ENCODE peak calls at places on chromosome 7, in five cellular contexts. One of them, this sample, is unnamed.

GRCh38 chr7:137932881-137933269 is 69.0 kb downstream of the CREB3L2 start:
- DNase-seq in activated B cell treated with CpG ODN at 0.5 μM for 24 hours: no peak
- DNase-seq in fibroblast of mammary gland: peak; percentile 93
- DNase-seq in BE2C: peak; percentile 33
- DNase-seq in GM06990: no peak
- DNase-seq in this sample: no peak

GRCh38 chr7:123624527-123625183 is 23.0 kb downstream of the ASB15 start:
- DNase-seq in fibroblast of mammary gland: peak; percentile 52
- DNase-seq in GM06990: peak; percentile 22
- DNase-seq in BE2C: peak; percentile 82
- DNase-seq in activated B cell treated with CpG ODN at 0.5 μM for 24 hours: peak; percentile 26
- DNase-seq in this sample: peak; percentile 87

GRCh38 chr7:123771846-123772245 is 23.0 kb upstream of the WASL start:
- DNase-seq in BE2C: no peak
- DNase-seq in activated B cell treated with CpG ODN at 0.5 μM for 24 hours: no peak
- DNase-seq in GM06990: no peak
- DNase-seq in fibroblast of mammary gland: no peak
- DNase-seq in this sample: no peak

GRCh38 chr7:2621948-2622640 is 9.7 kb upstream of the TTYH3 start:
- DNase-seq in BE2C: peak; percentile 56
- DNase-seq in GM06990: no peak
- DNase-seq in activated B cell treated with CpG ODN at 0.5 μM for 24 hours: no peak
- DNase-seq in fibroblast of mammary gland: no peak
- DNase-seq in this sample: no peak

GRCh38 chr7:154578351-154578750 is 424.6 kb downstream of the PAXIP1 start:
- DNase-seq in fibroblast of mammary gland: no peak
- DNase-seq in GM06990: no peak
- DNase-seq in BE2C: no peak
- DNase-seq in activated B cell treated with CpG ODN at 0.5 μM for 24 hours: no peak
- DNase-seq in this sample: no peak

GRCh38 chr7:117666019-117666418 is 186.2 kb downstream of the CFTR start:
- DNase-seq in activated B cell treated with CpG ODN at 0.5 μM for 24 hours: no peak
- DNase-seq in BE2C: no peak
- DNase-seq in fibroblast of mammary gland: peak; percentile 47
- DNase-seq in GM06990: no peak
- DNase-seq in this sample: no peak

GRCh38 chr7:105060394-105060793 is 46.4 kb downstream of the KMT2E start:
- DNase-seq in fibroblast of mammary gland: no peak
- DNase-seq in GM06990: no peak
- DNase-seq in activated B cell treated with CpG ODN at 0.5 μM for 24 hours: no peak
- DNase-seq in BE2C: no peak
- DNase-seq in this sample: no peak

GRCh38 chr7:87105401-87105800 is 45.9 kb upstream of the ELAPOR2 start:
- DNase-seq in GM06990: no peak
- DNase-seq in activated B cell treated with CpG ODN at 0.5 μM for 24 hours: no peak
- DNase-seq in fibroblast of mammary gland: no peak
- DNase-seq in BE2C: no peak
- DNase-seq in this sample: no peak

GRCh38 chr7:17070117-17070750 is 188.5 kb upstream of the AGR3 start:
- DNase-seq in BE2C: no peak
- DNase-seq in activated B cell treated with CpG ODN at 0.5 μM for 24 hours: no peak
- DNase-seq in GM06990: peak; percentile 29
- DNase-seq in fibroblast of mammary gland: no peak
- DNase-seq in this sample: no peak

GRCh38 chr7:91347288-91347687 is 83.1 kb downstream of the FZD1 start:
- DNase-seq in fibroblast of mammary gland: peak; percentile 14
- DNase-seq in GM06990: no peak
- DNase-seq in activated B cell treated with CpG ODN at 0.5 μM for 24 hours: no peak
- DNase-seq in BE2C: no peak
- DNase-seq in this sample: no peak

GRCh38 chr7:19404912-19405329 is 259.7 kb upstream of the FERD3L start:
- DNase-seq in BE2C: no peak
- DNase-seq in fibroblast of mammary gland: peak; percentile 99
- DNase-seq in activated B cell treated with CpG ODN at 0.5 μM for 24 hours: no peak
- DNase-seq in GM06990: no peak
- DNase-seq in this sample: no peak

GRCh38 chr7:1355568-1356340 is 103.5 kb downstream of the MICALL2 start:
- DNase-seq in activated B cell treated with CpG ODN at 0.5 μM for 24 hours: no peak
- DNase-seq in fibroblast of mammary gland: no peak
- DNase-seq in GM06990: no peak
- DNase-seq in BE2C: no peak
- DNase-seq in this sample: no peak

GRCh38 chr7:155729847-155730246 is 82.4 kb downstream of the SHH start:
- DNase-seq in GM06990: no peak
- DNase-seq in fibroblast of mammary gland: peak; percentile 15
- DNase-seq in BE2C: peak; percentile 33
- DNase-seq in activated B cell treated with CpG ODN at 0.5 μM for 24 hours: no peak
- DNase-seq in this sample: no peak

GRCh38 chr7:30655096-30655970 is 26.9 kb downstream of the CRHR2 start:
- DNase-seq in fibroblast of mammary gland: no peak
- DNase-seq in activated B cell treated with CpG ODN at 0.5 μM for 24 hours: no peak
- DNase-seq in GM06990: no peak
- DNase-seq in BE2C: no peak
- DNase-seq in this sample: no peak

GRCh38 chr7:137900137-137900536 is 53.4 kb upstream of the DGKI start:
- DNase-seq in activated B cell treated with CpG ODN at 0.5 μM for 24 hours: no peak
- DNase-seq in BE2C: no peak
- DNase-seq in fibroblast of mammary gland: no peak
- DNase-seq in GM06990: no peak
- DNase-seq in this sample: no peak

GRCh38 chr7:138963675-138964074 is 17.5 kb downstream of the KIAA1549 start:
- DNase-seq in fibroblast of mammary gland: no peak
- DNase-seq in activated B cell treated with CpG ODN at 0.5 μM for 24 hours: no peak
- DNase-seq in GM06990: no peak
- DNase-seq in BE2C: no peak
- DNase-seq in this sample: no peak

GRCh38 chr7:44449531-44449930 is 40.9 kb downstream of the NUDCD3 start:
- DNase-seq in fibroblast of mammary gland: peak; percentile 63
- DNase-seq in activated B cell treated with CpG ODN at 0.5 μM for 24 hours: no peak
- DNase-seq in BE2C: no peak
- DNase-seq in GM06990: no peak
- DNase-seq in this sample: no peak

GRCh38 chr7:36638140-36638539 is 86.2 kb downstream of the AOAH start:
- DNase-seq in GM06990: no peak
- DNase-seq in activated B cell treated with CpG ODN at 0.5 μM for 24 hours: no peak
- DNase-seq in fibroblast of mammary gland: no peak
- DNase-seq in BE2C: no peak
- DNase-seq in this sample: no peak

GRCh38 chr7:89001306-89001705 is 205.8 kb upstream of the TEX47 start:
- DNase-seq in GM06990: no peak
- DNase-seq in activated B cell treated with CpG ODN at 0.5 μM for 24 hours: no peak
- DNase-seq in fibroblast of mammary gland: no peak
- DNase-seq in BE2C: no peak
- DNase-seq in this sample: no peak

GRCh38 chr7:110522751-110523200 is 568.2 kb upstream of the LRRN3 start:
- DNase-seq in GM06990: no peak
- DNase-seq in BE2C: no peak
- DNase-seq in activated B cell treated with CpG ODN at 0.5 μM for 24 hours: no peak
- DNase-seq in fibroblast of mammary gland: no peak
- DNase-seq in this sample: no peak

DNA sequence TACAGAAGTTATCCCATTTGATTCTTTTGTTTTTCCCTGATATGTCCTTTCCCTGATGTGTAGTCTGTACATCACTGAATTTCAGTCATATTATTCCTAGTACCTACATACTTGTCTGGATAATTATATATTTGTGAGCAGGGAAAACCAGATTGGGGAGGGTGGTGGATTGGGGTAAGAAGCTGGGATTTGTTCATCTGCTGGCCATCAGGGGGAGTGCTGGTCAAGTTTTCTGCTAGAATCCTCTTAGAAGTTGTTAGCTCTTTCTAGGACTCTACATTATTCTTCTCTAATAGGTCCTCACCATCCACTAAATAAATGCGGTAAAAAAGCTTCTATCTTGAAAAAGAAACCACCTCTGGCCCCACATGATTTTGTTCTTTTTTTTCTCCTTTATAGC is 232.7 kb upstream of the TAC1 start:
- DNase-seq in BE2C: peak; percentile 25
- DNase-seq in GM06990: no peak
- DNase-seq in activated B cell treated with CpG ODN at 0.5 μM for 24 hours: no peak
- DNase-seq in fibroblast of mammary gland: peak; percentile 32
- DNase-seq in this sample: peak; percentile 28
- TF ChIP-seq CTCF in BE2C: peak; percentile 62
- TF ChIP-seq CTCF in GM06990: peak; percentile 72
- TF ChIP-seq CTCF in activated B cell treated with CpG ODN at 0.5 μM for 24 hours: no peak
- TF ChIP-seq CTCF in fibroblast of mammary gland: peak; percentile 44
- TF ChIP-seq CTCF in this sample: peak; percentile 41

DNA sequence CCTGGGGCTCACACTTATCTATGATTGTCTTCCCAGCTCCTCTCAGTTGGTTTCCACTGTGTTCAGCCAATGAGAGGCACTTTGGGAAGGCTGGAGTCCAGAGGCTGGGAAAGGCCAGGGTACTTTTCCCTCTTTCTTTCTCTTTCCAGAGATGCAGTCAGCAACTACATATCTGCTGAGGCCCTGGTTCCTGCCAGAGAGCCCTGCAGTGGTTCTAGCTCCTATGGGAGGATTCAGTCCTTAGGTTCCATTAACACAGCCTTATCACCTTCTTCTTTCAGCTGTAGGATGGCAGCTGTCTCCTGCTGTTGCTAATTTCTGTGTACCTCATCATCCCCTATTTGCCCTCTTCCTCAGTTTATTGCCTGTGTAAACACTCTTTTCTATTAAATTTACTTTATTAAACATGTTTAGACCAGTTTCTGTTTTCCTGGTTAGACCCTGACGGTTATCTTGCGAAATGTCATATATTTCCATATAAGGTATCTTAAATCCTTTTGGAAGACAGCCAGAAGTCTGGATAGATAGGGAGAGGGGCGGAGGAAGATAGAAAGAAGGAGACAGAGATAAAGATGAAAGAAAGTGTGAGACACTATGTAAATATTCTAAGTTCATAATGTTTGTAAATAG is 100.3 kb downstream of the HGF start:
- DNase-seq in BE2C: peak; percentile 71
- DNase-seq in fibroblast of mammary gland: no peak
- DNase-seq in activated B cell treated with CpG ODN at 0.5 μM for 24 hours: no peak
- DNase-seq in GM06990: no peak
- DNase-seq in this sample: no peak
- TF ChIP-seq CTCF in BE2C: no peak
- TF ChIP-seq CTCF in fibroblast of mammary gland: no peak
- TF ChIP-seq CTCF in activated B cell treated with CpG ODN at 0.5 μM for 24 hours: no peak
- TF ChIP-seq CTCF in GM06990: no peak
- TF ChIP-seq CTCF in this sample: no peak

GRCh38 chr7:69211739-69212138 is 386.5 kb upstream of the AUTS2 start:
- DNase-seq in fibroblast of mammary gland: no peak
- DNase-seq in GM06990: no peak
- DNase-seq in BE2C: peak; percentile 7
- DNase-seq in activated B cell treated with CpG ODN at 0.5 μM for 24 hours: no peak
- DNase-seq in this sample: no peak
- TF ChIP-seq CTCF in fibroblast of mammary gland: no peak
- TF ChIP-seq CTCF in GM06990: peak; percentile 43
- TF ChIP-seq CTCF in BE2C: peak; percentile 38
- TF ChIP-seq CTCF in activated B cell treated with CpG ODN at 0.5 μM for 24 hours: no peak
- TF ChIP-seq CTCF in this sample: no peak

DNA sequence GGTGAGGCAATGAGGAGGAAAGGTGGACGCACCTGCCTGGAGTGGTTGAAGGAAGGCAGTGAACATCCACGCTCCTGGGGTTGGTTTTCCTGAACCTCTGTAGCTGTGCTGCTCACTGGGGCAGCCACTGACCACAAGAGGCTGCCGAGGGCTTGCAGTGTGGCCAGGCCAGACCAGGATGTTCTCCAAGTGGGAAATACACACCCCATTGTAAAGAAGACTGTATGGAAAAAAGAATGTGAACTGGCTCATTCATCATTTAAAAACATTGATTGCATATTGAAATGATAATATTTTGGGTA is 107.6 kb downstream of the SNX10 start:
- DNase-seq in BE2C: no peak
- DNase-seq in GM06990: no peak
- DNase-seq in activated B cell treated with CpG ODN at 0.5 μM for 24 hours: no peak
- DNase-seq in fibroblast of mammary gland: peak; percentile 25
- DNase-seq in this sample: no peak
- TF ChIP-seq CTCF in BE2C: no peak
- TF ChIP-seq CTCF in GM06990: no peak
- TF ChIP-seq CTCF in activated B cell treated with CpG ODN at 0.5 μM for 24 hours: no peak
- TF ChIP-seq CTCF in fibroblast of mammary gland: peak; percentile 22
- TF ChIP-seq CTCF in this sample: no peak

GRCh38 chr7:12062062-12062461 is 149.0 kb upstream of the TMEM106B start:
- DNase-seq in activated B cell treated with CpG ODN at 0.5 μM for 24 hours: no peak
- DNase-seq in BE2C: no peak
- DNase-seq in GM06990: no peak
- DNase-seq in fibroblast of mammary gland: no peak
- DNase-seq in this sample: peak; percentile 21
- TF ChIP-seq CTCF in activated B cell treated with CpG ODN at 0.5 μM for 24 hours: no peak
- TF ChIP-seq CTCF in BE2C: peak; percentile 66
- TF ChIP-seq CTCF in GM06990: peak; percentile 43
- TF ChIP-seq CTCF in fibroblast of mammary gland: peak; percentile 35
- TF ChIP-seq CTCF in this sample: peak; percentile 34

GRCh38 chr7:22255342-22255741 is 101.6 kb downstream of the RAPGEF5 start:
- DNase-seq in activated B cell treated with CpG ODN at 0.5 μM for 24 hours: no peak
- DNase-seq in BE2C: no peak
- DNase-seq in GM06990: no peak
- DNase-seq in fibroblast of mammary gland: no peak
- DNase-seq in this sample: peak; percentile 40

GRCh38 chr7:22252886-22253536 is 103.9 kb downstream of the RAPGEF5 start:
- DNase-seq in BE2C: no peak
- DNase-seq in activated B cell treated with CpG ODN at 0.5 μM for 24 hours: no peak
- DNase-seq in fibroblast of mammary gland: no peak
- DNase-seq in GM06990: no peak
- DNase-seq in this sample: no peak

GRCh38 chr7:22251906-22252495 is 105.0 kb downstream of the RAPGEF5 start:
- DNase-seq in BE2C: no peak
- DNase-seq in GM06990: no peak
- DNase-seq in activated B cell treated with CpG ODN at 0.5 μM for 24 hours: no peak
- DNase-seq in fibroblast of mammary gland: no peak
- DNase-seq in this sample: no peak

GRCh38 chr7:22255834-22256233 is 101.1 kb downstream of the RAPGEF5 start:
- DNase-seq in activated B cell treated with CpG ODN at 0.5 μM for 24 hours: no peak
- DNase-seq in GM06990: no peak
- DNase-seq in BE2C: no peak
- DNase-seq in fibroblast of mammary gland: no peak
- DNase-seq in this sample: peak; percentile 27

GRCh38 chr7:22256702-22257101 is 100.3 kb downstream of the RAPGEF5 start:
- DNase-seq in fibroblast of mammary gland: no peak
- DNase-seq in BE2C: no peak
- DNase-seq in activated B cell treated with CpG ODN at 0.5 μM for 24 hours: no peak
- DNase-seq in GM06990: no peak
- DNase-seq in this sample: no peak
- TF ChIP-seq CTCF in fibroblast of mammary gland: no peak
- TF ChIP-seq CTCF in BE2C: peak; percentile 12
- TF ChIP-seq CTCF in activated B cell treated with CpG ODN at 0.5 μM for 24 hours: no peak
- TF ChIP-seq CTCF in GM06990: no peak
- TF ChIP-seq CTCF in this sample: no peak

DNA sequence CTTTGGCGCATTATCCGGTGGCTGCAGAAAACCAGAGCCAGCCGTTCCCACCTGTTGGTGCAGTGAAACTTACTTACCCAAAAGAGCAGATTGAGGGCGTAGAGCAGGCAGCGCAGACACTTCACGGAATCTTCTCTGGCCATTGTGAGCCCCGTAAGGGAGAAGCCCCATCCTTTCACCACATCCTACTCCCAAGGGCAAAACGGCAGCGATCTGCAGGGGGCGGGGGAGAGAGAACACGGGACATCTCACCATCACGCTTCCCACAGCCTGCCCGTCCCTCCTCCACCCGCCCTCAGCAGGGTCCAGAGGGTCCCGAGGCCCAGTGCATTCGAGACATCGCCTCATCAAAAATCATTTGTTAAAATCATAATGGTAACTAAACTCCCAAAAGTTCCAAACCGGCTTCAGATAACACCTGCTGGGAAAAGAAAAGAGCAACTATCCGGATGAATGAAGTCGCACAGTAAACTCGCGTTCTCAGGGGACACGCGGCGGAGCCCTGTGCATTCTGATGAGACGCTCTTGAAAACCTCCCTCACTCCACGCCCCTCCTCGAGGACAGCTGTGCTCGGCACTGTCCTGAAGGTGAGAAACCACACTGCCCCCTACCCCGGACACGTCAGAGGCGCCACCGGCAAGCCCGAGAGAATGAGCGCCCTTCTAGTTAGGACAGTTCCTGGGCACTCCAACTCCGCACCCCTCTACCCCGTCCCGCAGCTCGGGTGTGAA is 1.2 kb downstream of the TSPAN12 start:
- DNase-seq in GM06990: peak; percentile 70
- DNase-seq in BE2C: peak; percentile 18
- DNase-seq in fibroblast of mammary gland: peak; percentile 14
- DNase-seq in activated B cell treated with CpG ODN at 0.5 μM for 24 hours: peak; percentile 17
- DNase-seq in this sample: peak; percentile 12
- TF ChIP-seq CTCF in GM06990: peak; percentile 34
- TF ChIP-seq CTCF in BE2C: peak; percentile 1
- TF ChIP-seq CTCF in fibroblast of mammary gland: no peak
- TF ChIP-seq CTCF in activated B cell treated with CpG ODN at 0.5 μM for 24 hours: no peak
- TF ChIP-seq CTCF in this sample: no peak